ENCODE peak calls at places on chromosomes 12 and 14, in six cellular contexts. One of them, this sample, is unnamed.

GRCh38 chr14:39203659-39204606 is 28.9 kb downstream of the PNN start:
- DNase-seq in IMR-90: no peak
- DNase-seq in mesenchymal stem cell: no peak
- DNase-seq in trophoblast cell: no peak
- DNase-seq in H9: peak; percentile 71
- DNase-seq in H1: no peak
- DNase-seq in this sample: no peak

GRCh38 chr12:112419269-112420133 is 754 bp downstream of the PTPN11 start:
- DNase-seq in IMR-90: peak; percentile 82
- DNase-seq in mesenchymal stem cell: peak; percentile 92
- DNase-seq in trophoblast cell: peak; percentile 82
- DNase-seq in H9: peak; percentile 73
- DNase-seq in H1: no peak
- DNase-seq in this sample: peak; percentile 35

GRCh38 chr12:9911708-9912107 is 20.5 kb downstream of the CLEC2A start:
- DNase-seq in IMR-90: no peak
- DNase-seq in mesenchymal stem cell: no peak
- DNase-seq in trophoblast cell: no peak
- DNase-seq in H9: no peak
- DNase-seq in H1: no peak
- DNase-seq in this sample: no peak

GRCh38 chr12:4277856-4278581 is 4.5 kb downstream of the CCND2 start:
- DNase-seq in IMR-90: no peak
- DNase-seq in mesenchymal stem cell: no peak
- DNase-seq in trophoblast cell: no peak
- DNase-seq in H9: peak; percentile 10
- DNase-seq in H1: no peak
- DNase-seq in this sample: no peak

GRCh38 chr14:95516554-95517209 is at the start of gene SYNE3:
- DNase-seq in IMR-90: no peak
- DNase-seq in mesenchymal stem cell: no peak
- DNase-seq in trophoblast cell: no peak
- DNase-seq in H9: no peak
- DNase-seq in H1: peak; percentile 58
- DNase-seq in this sample: no peak

GRCh38 chr12:89250213-89250612 is 102.1 kb downstream of the DUSP6 start:
- DNase-seq in IMR-90: no peak
- DNase-seq in mesenchymal stem cell: peak; percentile 53
- DNase-seq in trophoblast cell: no peak
- DNase-seq in H9: no peak
- DNase-seq in H1: no peak
- DNase-seq in this sample: no peak

GRCh38 chr12:51391047-51391837 is at the start of gene GALNT6:
- DNase-seq in IMR-90: no peak
- DNase-seq in mesenchymal stem cell: peak; percentile 50
- DNase-seq in trophoblast cell: peak; percentile 67
- DNase-seq in H9: peak; percentile 92
- DNase-seq in H1: peak; percentile 92
- DNase-seq in this sample: peak; percentile 17

GRCh38 chr12:52311282-52311643 is 9.9 kb downstream of the KRT83 start:
- DNase-seq in IMR-90: no peak
- DNase-seq in mesenchymal stem cell: no peak
- DNase-seq in trophoblast cell: peak; percentile 23
- DNase-seq in H9: no peak
- DNase-seq in H1: no peak
- DNase-seq in this sample: no peak

GRCh38 chr12:79601908-79602307 is 88.9 kb downstream of the PAWR start:
- DNase-seq in IMR-90: no peak
- DNase-seq in mesenchymal stem cell: no peak
- DNase-seq in trophoblast cell: no peak
- DNase-seq in H9: no peak
- DNase-seq in H1: no peak
- DNase-seq in this sample: no peak

GRCh38 chr14:79724934-79725717 is 486.2 kb downstream of the DIO2 start:
- DNase-seq in IMR-90: no peak
- DNase-seq in mesenchymal stem cell: no peak
- DNase-seq in trophoblast cell: no peak
- DNase-seq in H9: no peak
- DNase-seq in H1: no peak
- DNase-seq in this sample: no peak

GRCh38 chr12:123389560-123390351 is 5.8 kb downstream of the KMT5A start:
- DNase-seq in IMR-90: no peak
- DNase-seq in mesenchymal stem cell: peak; percentile 47
- DNase-seq in trophoblast cell: peak; percentile 95
- DNase-seq in H9: peak; percentile 68
- DNase-seq in H1: peak; percentile 60
- DNase-seq in this sample: no peak

GRCh38 chr14:20802341-20803084 is at the start of gene RNASE1:
- DNase-seq in IMR-90: no peak
- DNase-seq in mesenchymal stem cell: no peak
- DNase-seq in trophoblast cell: no peak
- DNase-seq in H9: no peak
- DNase-seq in H1: no peak
- DNase-seq in this sample: no peak

GRCh38 chr14:75794615-75795038 is 133.6 kb downstream of the TTLL5 start:
- DNase-seq in IMR-90: peak; percentile 72
- DNase-seq in mesenchymal stem cell: peak; percentile 43
- DNase-seq in trophoblast cell: no peak
- DNase-seq in H9: no peak
- DNase-seq in H1: no peak
- DNase-seq in this sample: no peak

GRCh38 chr14:101947577-101947903 is 16.8 kb upstream of the DYNC1H1 start:
- DNase-seq in IMR-90: no peak
- DNase-seq in mesenchymal stem cell: no peak
- DNase-seq in trophoblast cell: no peak
- DNase-seq in H9: no peak
- DNase-seq in H1: no peak
- DNase-seq in this sample: no peak

GRCh38 chr12:92235703-92236472 is 90.2 kb upstream of the BTG1 start:
- DNase-seq in IMR-90: no peak
- DNase-seq in mesenchymal stem cell: no peak
- DNase-seq in trophoblast cell: no peak
- DNase-seq in H9: no peak
- DNase-seq in H1: no peak
- DNase-seq in this sample: no peak

GRCh38 chr12:95838125-95838524 is 20.6 kb upstream of the SNRPF start:
- DNase-seq in IMR-90: peak; percentile 72
- DNase-seq in mesenchymal stem cell: no peak
- DNase-seq in trophoblast cell: no peak
- DNase-seq in H9: no peak
- DNase-seq in H1: no peak
- DNase-seq in this sample: no peak

GRCh38 chr12:56634242-56634836 is 4.2 kb upstream of the BAZ2A start:
- DNase-seq in IMR-90: no peak
- DNase-seq in mesenchymal stem cell: peak; percentile 40
- DNase-seq in trophoblast cell: peak; percentile 46
- DNase-seq in H9: peak; percentile 95
- DNase-seq in H1: peak; percentile 86
- DNase-seq in this sample: no peak

GRCh38 chr12:47270782-47271664 is 191.3 kb upstream of the AMIGO2 start:
- DNase-seq in IMR-90: peak; percentile 77
- DNase-seq in mesenchymal stem cell: peak; percentile 77
- DNase-seq in trophoblast cell: no peak
- DNase-seq in H9: no peak
- DNase-seq in H1: no peak
- DNase-seq in this sample: no peak

GRCh38 chr12:5269846-5270245 is 162.1 kb upstream of the NTF3 start:
- DNase-seq in IMR-90: no peak
- DNase-seq in mesenchymal stem cell: no peak
- DNase-seq in trophoblast cell: no peak
- DNase-seq in H9: no peak
- DNase-seq in H1: no peak
- DNase-seq in this sample: no peak

GRCh38 chr12:132395192-132395907 is 66.0 kb upstream of the GALNT9 start:
- DNase-seq in IMR-90: no peak
- DNase-seq in mesenchymal stem cell: no peak
- DNase-seq in trophoblast cell: no peak
- DNase-seq in H9: no peak
- DNase-seq in H1: peak; percentile 52
- DNase-seq in this sample: no peak

GRCh38 chr12:119457251-119457650 is 122.7 kb downstream of the CCDC60 start:
- DNase-seq in IMR-90: no peak
- DNase-seq in mesenchymal stem cell: no peak
- DNase-seq in trophoblast cell: no peak
- DNase-seq in H9: no peak
- DNase-seq in H1: no peak
- DNase-seq in this sample: no peak

GRCh38 chr12:25272937-25273526 is 22.3 kb upstream of the KRAS start:
- DNase-seq in IMR-90: no peak
- DNase-seq in mesenchymal stem cell: no peak
- DNase-seq in trophoblast cell: no peak
- DNase-seq in H9: no peak
- DNase-seq in H1: no peak
- DNase-seq in this sample: no peak

GRCh38 chr12:98373019-98373554 is 142.3 kb upstream of the TMPO start:
- DNase-seq in IMR-90: peak; percentile 51
- DNase-seq in mesenchymal stem cell: peak; percentile 62
- DNase-seq in trophoblast cell: peak; percentile 12
- DNase-seq in H9: no peak
- DNase-seq in H1: no peak
- DNase-seq in this sample: peak; percentile 62

GRCh38 chr12:130608132-130608531 is 108.0 kb downstream of the RIMBP2 start:
- DNase-seq in IMR-90: no peak
- DNase-seq in mesenchymal stem cell: no peak
- DNase-seq in trophoblast cell: no peak
- DNase-seq in H9: peak; percentile 62
- DNase-seq in H1: no peak
- DNase-seq in this sample: no peak

GRCh38 chr12:50603817-50604639 is 99.2 kb downstream of the DIP2B start:
- DNase-seq in IMR-90: peak; percentile 69
- DNase-seq in mesenchymal stem cell: peak; percentile 45
- DNase-seq in trophoblast cell: no peak
- DNase-seq in H9: no peak
- DNase-seq in H1: no peak
- DNase-seq in this sample: no peak

GRCh38 chr12:4273651-4274395 is at the start of gene CCND2:
- DNase-seq in IMR-90: peak; percentile 54
- DNase-seq in mesenchymal stem cell: peak; percentile 91
- DNase-seq in trophoblast cell: no peak
- DNase-seq in H9: peak; percentile 96
- DNase-seq in H1: peak; percentile 84
- DNase-seq in this sample: peak; percentile 81

GRCh38 chr12:34208331-34209258 is 186.3 kb downstream of the ALG10 start:
- DNase-seq in IMR-90: no peak
- DNase-seq in mesenchymal stem cell: no peak
- DNase-seq in trophoblast cell: no peak
- DNase-seq in H9: no peak
- DNase-seq in H1: no peak
- DNase-seq in this sample: no peak
- H3K27ac ChIP-seq in IMR-90: no peak overlapping the region
- H3K27ac ChIP-seq in mesenchymal stem cell: no peak overlapping the region
- H3K27ac ChIP-seq in trophoblast cell: no peak overlapping the region
- H3K27ac ChIP-seq in H9: no peak overlapping the region
- H3K27ac ChIP-seq in H1: no peak overlapping the region
- H3K27ac ChIP-seq in this sample: no peak overlapping the region

GRCh38 chr14:68795602-68796417 is 2.9 kb upstream of the ZFP36L1 start:
- DNase-seq in IMR-90: peak; percentile 79
- DNase-seq in mesenchymal stem cell: peak; percentile 92
- DNase-seq in trophoblast cell: peak; percentile 80
- DNase-seq in H9: peak; percentile 91
- DNase-seq in H1: peak; percentile 86
- DNase-seq in this sample: no peak

GRCh38 chr14:68796418-68797101 is 3.7 kb upstream of the ZFP36L1 start:
- DNase-seq in IMR-90: no peak
- DNase-seq in mesenchymal stem cell: peak; percentile 71
- DNase-seq in trophoblast cell: peak; percentile 70
- DNase-seq in H9: no peak
- DNase-seq in H1: peak; percentile 60
- DNase-seq in this sample: no peak

GRCh38 chr14:68794130-68794855 is 1.4 kb upstream of the ZFP36L1 start:
- DNase-seq in IMR-90: peak; percentile 95
- DNase-seq in mesenchymal stem cell: peak; percentile 99
- DNase-seq in trophoblast cell: peak; percentile 88
- DNase-seq in H9: no peak
- DNase-seq in H1: peak; percentile 55
- DNase-seq in this sample: no peak

GRCh38 chr14:68793734-68794129 is 865 bp upstream of the ZFP36L1 start:
- DNase-seq in IMR-90: no peak
- DNase-seq in mesenchymal stem cell: no peak
- DNase-seq in trophoblast cell: no peak
- DNase-seq in H9: no peak
- DNase-seq in H1: no peak
- DNase-seq in this sample: no peak

GRCh38 chr14:68794856-68795601 is 2.2 kb upstream of the ZFP36L1 start:
- DNase-seq in IMR-90: peak; percentile 95
- DNase-seq in mesenchymal stem cell: peak; percentile 95
- DNase-seq in trophoblast cell: no peak
- DNase-seq in H9: no peak
- DNase-seq in H1: no peak
- DNase-seq in this sample: no peak
- H2BK5ac ChIP-seq in IMR-90: peak overlapping the region; percentile 78
- H2BK5ac ChIP-seq in mesenchymal stem cell: peak overlapping the region; percentile 100
- H2BK5ac ChIP-seq in trophoblast cell: peak overlapping the region; percentile 100
- H2BK5ac ChIP-seq in H9: no peak overlapping the region
- H2BK5ac ChIP-seq in H1: peak overlapping the region; percentile 99
- H2BK5ac ChIP-seq in this sample: peak overlapping the region; percentile 97

DNA sequence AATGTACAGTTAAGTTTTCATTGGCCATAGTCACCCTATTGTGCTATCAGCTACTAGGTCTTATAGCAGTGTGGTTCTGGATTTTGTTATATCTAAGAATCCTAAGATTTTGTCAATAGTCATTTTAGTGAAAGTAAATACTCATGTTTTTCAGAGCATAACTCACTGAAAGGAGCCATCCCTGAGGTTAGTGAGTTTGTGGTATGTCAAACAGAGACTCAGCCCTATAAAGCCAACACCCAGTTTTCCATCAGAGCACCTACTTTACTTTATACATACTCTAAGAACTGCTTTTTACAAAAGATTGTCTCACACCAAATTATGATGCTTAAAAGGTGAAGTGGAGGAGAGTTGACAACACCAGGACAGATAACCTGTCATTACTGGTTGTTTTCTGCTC is 686.3 kb upstream of the LRFN5 start:
- DNase-seq in IMR-90: no peak
- DNase-seq in mesenchymal stem cell: no peak
- DNase-seq in trophoblast cell: no peak
- DNase-seq in H9: no peak
- DNase-seq in H1: no peak
- DNase-seq in this sample: no peak
- H3K9me3 ChIP-seq in IMR-90: peaks cover 2% of the 10 kb centered on the region
- H3K9me3 ChIP-seq in mesenchymal stem cell: peaks cover 3% of the 10 kb centered on the region
- H3K9me3 ChIP-seq in trophoblast cell: no peaks in the 10 kb centered on the region
- H3K9me3 ChIP-seq in H9: no peaks in the 10 kb centered on the region
- H3K9me3 ChIP-seq in H1: no peaks in the 10 kb centered on the region
- H3K9me3 ChIP-seq in this sample: no peaks in the 10 kb centered on the region

DNA sequence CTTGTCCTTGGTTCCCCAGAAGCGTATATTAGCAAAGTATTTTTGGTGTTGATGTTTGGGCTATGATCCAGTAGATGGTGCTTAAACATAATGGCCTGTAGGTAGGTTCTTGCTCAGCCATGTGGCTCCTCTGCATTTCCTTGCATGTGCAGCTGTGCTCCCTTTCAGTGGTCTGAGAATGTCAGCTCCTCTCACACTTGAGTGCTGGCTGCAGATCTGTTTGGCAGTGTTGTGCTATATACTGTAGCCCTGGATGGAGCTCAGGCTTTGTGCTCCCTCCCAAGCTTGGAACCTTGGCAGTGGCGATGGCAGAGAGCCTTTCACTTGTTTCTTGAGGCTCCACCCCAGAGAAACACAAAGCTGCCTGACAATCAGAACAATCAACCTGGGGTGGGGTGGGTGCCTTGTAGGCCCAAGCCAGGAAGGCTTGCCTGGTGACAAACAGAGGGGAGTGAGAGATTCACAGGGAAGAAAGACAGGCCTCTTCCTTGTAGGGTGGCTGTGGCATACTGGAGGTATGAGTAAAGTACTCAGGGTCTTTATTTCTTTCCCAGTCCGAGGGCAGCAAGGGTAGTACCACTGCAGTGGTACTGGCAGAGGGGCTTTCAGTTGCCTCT is 255.3 kb downstream of the RAD51B start:
- DNase-seq in IMR-90: no peak
- DNase-seq in mesenchymal stem cell: no peak
- DNase-seq in trophoblast cell: no peak
- DNase-seq in H9: no peak
- DNase-seq in H1: no peak
- DNase-seq in this sample: no peak
- H3K27ac ChIP-seq in IMR-90: no peak overlapping the region
- H3K27ac ChIP-seq in mesenchymal stem cell: no peak overlapping the region
- H3K27ac ChIP-seq in trophoblast cell: no peak overlapping the region
- H3K27ac ChIP-seq in H9: no peak overlapping the region
- H3K27ac ChIP-seq in H1: peak overlapping the region; percentile 60
- H3K27ac ChIP-seq in this sample: no peak overlapping the region